ENCODE peak calls at places on chromosomes 11 and 22, in seven cellular contexts. Y is stomach, C is IMR-90, Q is GM12891, D is tibial nerve, N is NB4, I is adrenal gland. L is an unnamed sample.

GRCh38 chr11:75654314-75654713 is 14.5 kb downstream of the MAP6 start:
- DNase-seq in Q (no peak), C (peak), N (no peak), D (no peak), I (no peak), Y (no peak), L (no peak)

GRCh38 chr22:26692215-26692614 is 34.8 kb downstream of the MIAT start:
- DNase-seq in D (no peak), C (no peak), Q (no peak), I (no peak), Y (no peak), N (no peak), L (no peak)

GRCh38 chr22:24067587-24068376 is 56.7 kb downstream of the CABIN1 start:
- DNase-seq in D (no peak), C (no peak), N (no peak), Y (peak), Q (no peak), I (no peak), L (no peak)

GRCh38 chr22:46259374-46259773 is 3.8 kb downstream of the PKDREJ start:
- DNase-seq in C (no peak), Y (no peak), D (no peak), I (peak), Q (no peak), N (peak), L (no peak)

GRCh38 chr11:15801616-15802015 is 554.7 kb downstream of the SOX6 start:
- DNase-seq in N (no peak), D (no peak), Y (no peak), Q (no peak), C (no peak), I (no peak), L (no peak)

GRCh38 chr11:133810179-133810550 is 35.1 kb downstream of the SPATA19 start:
- DNase-seq in C (no peak), Q (no peak), I (no peak), N (no peak), D (no peak), Y (no peak), L (no peak)

GRCh38 chr22:49753961-49754673 is 73.6 kb downstream of the BRD1 start:
- DNase-seq in I (no peak), C (no peak), Y (no peak), N (no peak), Q (no peak), D (no peak), L (no peak)

GRCh38 chr11:11312738-11313137 is 40.3 kb downstream of the CSNK2A3 start:
- DNase-seq in Y (no peak), Q (no peak), C (no peak), N (no peak), D (no peak), I (no peak), L (no peak)

GRCh38 chr11:107385361-107385982 is 72.2 kb downstream of the CWF19L2 start:
- DNase-seq in C (peak), Q (no peak), I (no peak), Y (no peak), D (no peak), N (peak), L (no peak)

GRCh38 chr11:119115484-119116234 is 5.7 kb upstream of the HINFP start:
- DNase-seq in D (peak), Y (no peak), C (no peak), I (peak), N (no peak), Q (no peak), L (peak)

GRCh38 chr11:134555510-134555909 is 143.5 kb upstream of the B3GAT1 start:
- DNase-seq in Q (no peak), D (no peak), C (no peak), N (no peak), I (no peak), Y (no peak), L (no peak)

GRCh38 chr11:65185869-65186341 is 4.2 kb downstream of the CAPN1 start:
- DNase-seq in Y (no peak), Q (no peak), I (no peak), C (no peak), N (peak), D (no peak), L (no peak)

GRCh38 chr11:65421204-65422103 is 1.1 kb upstream of the NEAT1 start:
- DNase-seq in D (peak), I (peak), Q (no peak), Y (peak), N (peak), C (peak), L (peak)

GRCh38 chr22:48819991-48820390 is 1007.7 kb downstream of the BRD1 start:
- DNase-seq in D (no peak), C (no peak), Q (no peak), Y (no peak), I (no peak), N (no peak), L (no peak)

GRCh38 chr11:36458129-36458918 is 51.7 kb downstream of the TRAF6 start:
- DNase-seq in Q (no peak), N (no peak), Y (no peak), D (no peak), C (no peak), I (no peak), L (no peak)

GRCh38 chr22:36467946-36468345 is 13.5 kb downstream of the TXN2 start:
- DNase-seq in I (no peak), Y (no peak), N (peak), D (no peak), C (peak), Q (no peak), L (no peak)

GRCh38 chr22:38201718-38202436 is at the start of gene MAFF:
- DNase-seq in N (peak), D (peak), Q (peak), Y (peak), C (peak), I (peak), L (peak)

GRCh38 chr11:1756791-1757771 is 6.6 kb downstream of the CTSD start:
- DNase-seq in D (no peak), C (no peak), I (no peak), Q (no peak), Y (no peak), N (no peak), L (no peak)

GRCh38 chr22:46079093-46079860 is 71.0 kb upstream of the PPARA start:
- DNase-seq in Q (no peak), N (no peak), C (no peak), Y (peak), I (peak), D (peak), L (no peak)

GRCh38 chr22:19639610-19640135 is 74.6 kb upstream of the SEPTIN5 start:
- DNase-seq in N (no peak), Q (no peak), C (no peak), I (no peak), Y (no peak), D (no peak), L (no peak)

GRCh38 chr11:75773595-75774353 is 5.2 kb downstream of the DGAT2 start:
- DNase-seq in C (no peak), I (no peak), Q (peak), D (no peak), Y (no peak), N (peak), L (no peak)

GRCh38 chr22:42683599-42684283 is 34.5 kb upstream of the CYB5R3 start:
- DNase-seq in I (peak), N (no peak), Q (no peak), C (no peak), Y (no peak), D (no peak), L (no peak)

GRCh38 chr22:17919276-17920144 is 104.9 kb downstream of the MICAL3 start:
- DNase-seq in C (no peak), Q (no peak), I (peak), Y (no peak), N (no peak), D (no peak), L (no peak)

GRCh38 chr22:36253523-36254490 is 874 bp downstream of the APOL1 start:
- DNase-seq in D (no peak), C (no peak), Q (no peak), I (peak), Y (peak), N (no peak), L (peak)

GRCh38 chr11:69227271-69227670 is 66.7 kb upstream of the MYEOV start:
- DNase-seq in Q (no peak), Y (no peak), D (no peak), I (no peak), N (no peak), C (no peak), L (no peak)

GRCh38 chr22:37501610-37502341 is 15.6 kb upstream of the MFNG start:
- DNase-seq in Q (no peak), I (peak), D (peak), Y (peak), N (no peak), C (peak), L (no peak)

GRCh38 chr22:48866906-48867597 is 960.6 kb downstream of the BRD1 start:
- DNase-seq in C (no peak), N (no peak), Q (no peak), Y (no peak), I (no peak), D (no peak), L (no peak)

GRCh38 chr22:38104084-38104483 is 6.4 kb downstream of the BAIAP2L2 start:
- DNase-seq in Y (no peak), D (no peak), C (peak), I (peak), N (peak), Q (no peak), L (peak)

GRCh38 chr22:27750866-27751265 is 50.7 kb downstream of the MN1 start:
- DNase-seq in D (no peak), I (no peak), Q (no peak), N (no peak), Y (no peak), C (no peak), L (no peak)

GRCh38 chr22:42902875-42903510 is 45.9 kb upstream of the ARFGAP3 start:
- DNase-seq in C (peak), N (no peak), Y (no peak), Q (no peak), D (no peak), I (no peak), L (no peak)

GRCh38 chr11:85774256-85775097 is 36.5 kb downstream of the SYTL2 start:
- DNase-seq in N (no peak), Q (no peak), C (no peak), Y (no peak), I (no peak), D (no peak), L (no peak)

GRCh38 chr11:122637538-122637937 is 18.0 kb upstream of the UBASH3B start:
- DNase-seq in Y (no peak), N (no peak), I (no peak), Q (no peak), C (no peak), D (no peak), L (no peak)

GRCh38 chr11:17439316-17439782 is 37.3 kb downstream of the ABCC8 start:
- DNase-seq in C (no peak), I (no peak), D (no peak), N (no peak), Y (peak), Q (no peak), L (no peak)

GRCh38 chr22:46770151-46770641 is 7.7 kb downstream of the TBC1D22A start:
- DNase-seq in Q (no peak), C (no peak), N (no peak), I (no peak), Y (no peak), D (no peak), L (no peak)

GRCh38 chr11:75270896-75271415 is 30.4 kb downstream of the TPBGL start:
- DNase-seq in I (peak), D (no peak), Y (no peak), Q (no peak), C (peak), N (peak), L (peak)

DNA sequence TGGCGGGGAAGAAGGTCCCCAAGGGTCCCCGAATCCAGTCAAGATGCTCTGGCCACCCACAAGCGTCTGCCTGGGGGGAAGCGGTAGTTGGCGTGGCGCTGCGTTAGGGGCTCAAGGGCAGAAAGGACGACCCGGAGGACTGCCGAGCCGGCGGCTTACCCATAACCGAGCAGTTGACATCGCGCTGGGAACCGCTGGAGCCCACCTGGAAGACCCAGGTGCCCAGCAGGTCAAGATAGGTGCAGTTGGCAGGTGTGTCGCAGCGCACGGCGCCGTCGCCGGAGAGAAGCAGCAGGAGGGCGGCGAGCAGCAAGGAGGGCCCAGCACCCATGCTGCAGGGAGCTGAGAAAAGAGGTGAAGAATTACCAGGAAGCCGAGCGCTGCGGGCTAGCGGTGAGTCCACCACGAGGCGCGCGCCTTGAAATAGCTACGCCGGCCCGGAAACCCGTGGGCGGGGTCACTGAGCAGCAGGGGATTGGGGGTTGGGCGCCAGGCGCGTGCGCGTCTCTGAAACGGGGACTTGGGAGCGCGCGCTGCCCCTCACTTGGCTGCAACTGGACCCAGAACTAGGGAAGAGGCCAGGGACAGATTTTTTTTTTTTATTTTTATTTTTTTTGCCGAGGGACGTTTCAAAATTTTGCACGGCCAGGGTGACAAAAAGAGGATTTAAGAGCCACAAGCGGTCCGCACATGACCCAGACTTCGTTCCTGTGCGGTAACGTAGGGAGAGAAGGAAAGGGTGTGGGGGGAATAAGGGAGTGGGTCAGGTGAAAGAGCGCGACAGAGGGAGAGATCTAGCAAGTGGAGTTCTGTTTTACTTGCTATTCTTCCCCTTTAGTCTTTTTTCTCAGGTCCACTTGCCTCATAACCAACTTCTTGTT is at the start of gene CTSC:
- DNase-seq in N (peak), C (peak), Y (peak), I (peak), D (peak), Q (peak), L (peak)
- TF ChIP-seq POLR2A in N (peak), C (peak), Y (no peak), I (peak), D (peak), Q (peak), L (peak)

GRCh38 chr11:106076421-106076922 is 675 bp downstream of the KBTBD3 start:
- DNase-seq in N (no peak), C (no peak), D (no peak), I (peak), Q (no peak), Y (no peak), L (no peak)
- TF ChIP-seq POLR2A in N (no peak), C (no peak), D (no peak), I (no peak), Q (no peak), Y (no peak), L (no peak)

GRCh38 chr22:41197808-41198585 is 7.1 kb upstream of the L3MBTL2 start:
- DNase-seq in D (no peak), C (no peak), Y (peak), Q (no peak), I (peak), N (peak), L (peak)

GRCh38 chr22:41193829-41194228 is 11.3 kb upstream of the L3MBTL2 start:
- DNase-seq in Y (no peak), C (no peak), Q (no peak), N (no peak), D (no peak), I (no peak), L (no peak)

GRCh38 chr22:41201146-41201545 is 4.0 kb upstream of the L3MBTL2 start:
- DNase-seq in I (no peak), D (no peak), N (no peak), C (no peak), Q (no peak), Y (no peak), L (no peak)

GRCh38 chr22:41191467-41191866 is 13.6 kb upstream of the L3MBTL2 start:
- DNase-seq in D (no peak), I (no peak), N (no peak), Y (no peak), Q (no peak), C (no peak), L (no peak)

DNA sequence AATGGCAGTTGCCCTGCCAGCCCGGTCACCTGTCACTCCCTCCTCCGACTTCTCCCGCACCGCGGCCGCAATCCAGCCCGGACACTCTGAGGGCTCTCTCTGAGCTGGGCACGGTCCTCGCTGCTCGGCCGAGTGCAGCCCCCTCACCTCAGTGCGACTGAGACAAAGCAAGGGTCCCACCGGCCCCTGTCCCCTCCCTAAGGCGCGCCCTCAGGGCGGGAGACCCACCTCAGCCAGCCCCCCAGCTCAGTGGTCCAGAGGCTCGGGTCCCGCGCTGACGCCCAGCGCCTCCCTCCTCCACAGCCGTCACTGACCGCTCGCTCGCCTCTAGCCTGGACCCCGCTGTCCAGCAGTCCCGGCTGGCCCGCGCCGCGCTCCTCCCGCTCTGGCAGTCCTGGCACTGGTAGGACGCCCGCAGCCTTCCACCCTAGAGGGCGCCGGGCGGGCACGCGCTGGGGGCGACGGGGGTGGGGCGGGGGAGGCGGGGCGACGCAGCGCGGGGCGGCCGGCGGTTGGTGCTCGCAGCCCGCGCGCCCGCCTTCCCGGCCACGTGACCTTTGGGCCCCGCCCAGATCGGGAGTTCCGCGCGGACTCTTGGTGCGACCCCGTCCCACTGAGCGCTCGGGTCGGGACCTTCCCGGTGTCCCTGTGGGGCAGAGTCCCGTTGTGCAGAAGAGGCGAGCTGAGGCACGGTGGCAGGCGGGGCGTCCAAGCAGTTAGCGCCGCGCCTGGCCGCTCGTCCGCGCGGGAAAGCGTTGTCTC is 7.9 kb upstream of the L3MBTL2 start:
- DNase-seq in D (peak), I (peak), C (peak), N (peak), Y (peak), Q (peak), L (peak)
- TF ChIP-seq POLR2A in D (no peak), I (no peak), C (no peak), N (no peak), Y (no peak), Q (no peak), L (no peak)

GRCh38 chr22:29308148-29308790 is 1.8 kb downstream of the GAS2L1 start:
- DNase-seq in C (no peak), I (no peak), Q (no peak), D (no peak), N (no peak), Y (no peak), L (peak)

GRCh38 chr22:29306830-29307657 is 594 bp downstream of the GAS2L1 start:
- DNase-seq in D (peak), Q (peak), C (peak), N (peak), I (peak), Y (peak), L (peak)

GRCh38 chr22:29307658-29308147 is 1.3 kb downstream of the GAS2L1 start:
- DNase-seq in I (no peak), C (no peak), Q (no peak), Y (no peak), N (peak), D (no peak), L (peak)

GRCh38 chr22:29305836-29306174 is 645 bp upstream of the GAS2L1 start:
- DNase-seq in I (no peak), D (no peak), C (no peak), Y (no peak), Q (no peak), N (no peak), L (no peak)

DNA sequence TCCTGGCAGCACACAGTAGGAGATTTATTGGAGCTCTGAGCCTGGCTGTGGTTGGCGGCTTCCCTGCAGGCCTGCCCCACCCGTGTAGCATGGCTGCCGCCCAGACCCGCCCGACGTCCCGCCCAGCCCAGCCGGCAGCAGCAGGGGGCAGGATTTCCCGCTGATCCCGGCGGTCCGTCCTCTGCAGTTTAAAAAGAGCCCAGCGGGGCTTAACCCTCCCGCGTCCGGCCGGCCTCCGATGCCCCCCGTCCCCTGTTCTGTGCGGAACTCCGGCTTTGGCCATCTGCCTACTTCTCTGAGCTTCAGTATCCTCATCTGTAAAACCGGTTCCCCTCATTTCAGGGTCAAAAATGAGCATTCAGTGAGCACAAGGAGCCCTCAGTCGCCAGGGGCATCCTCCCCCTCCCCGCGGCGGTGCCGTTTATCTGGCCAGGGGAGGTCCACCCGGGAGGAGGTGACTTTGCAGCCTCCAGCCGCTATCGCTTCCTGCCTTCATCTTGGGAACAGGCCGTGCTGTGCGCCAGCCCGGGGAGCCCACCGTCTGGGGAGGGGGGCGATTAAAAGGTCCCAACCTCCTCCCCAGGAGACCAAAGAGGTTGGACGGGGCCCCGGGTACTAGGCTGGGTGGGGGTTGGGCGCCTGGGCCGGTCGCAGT is at the start of gene GAS2L1:
- DNase-seq in Q (peak), N (peak), Y (peak), D (peak), I (peak), C (peak), L (peak)
- TF ChIP-seq POLR2A in Q (no peak), N (no peak), Y (no peak), D (no peak), I (no peak), C (peak), L (peak)

GRCh38 chr22:40028098-40028425 is 33.3 kb downstream of the FAM83F start:
- DNase-seq in Y (no peak), Q (no peak), I (no peak), D (no peak), N (no peak), C (no peak), L (no peak)

GRCh38 chr22:40025856-40026255 is 31.1 kb downstream of the FAM83F start:
- DNase-seq in I (no peak), Y (no peak), Q (no peak), D (no peak), N (no peak), C (no peak), L (no peak)

GRCh38 chr22:40024201-40025061 is 29.7 kb downstream of the FAM83F start:
- DNase-seq in I (peak), N (peak), Y (peak), C (peak), Q (peak), D (peak), L (peak)

GRCh38 chr22:40027191-40028097 is 32.7 kb downstream of the FAM83F start:
- DNase-seq in Y (no peak), N (no peak), C (no peak), I (no peak), D (no peak), Q (no peak), L (no peak)

GRCh38 chr22:40026641-40027040 is 31.9 kb downstream of the FAM83F start:
- DNase-seq in Q (no peak), C (no peak), N (no peak), I (no peak), D (no peak), Y (no peak), L (no peak)
- TF ChIP-seq POLR2A in Q (no peak), C (no peak), N (no peak), I (no peak), D (no peak), Y (no peak), L (no peak)

GRCh38 chr11:125904678-125905077 is 370 bp downstream of the DDX25 start:
- DNase-seq in I (no peak), Y (no peak), Q (no peak), N (no peak), D (no peak), C (no peak), L (no peak)
- TF ChIP-seq POLR2A in I (no peak), Y (no peak), Q (no peak), N (no peak), D (no peak), C (no peak), L (no peak)